ENCODE peak calls at places on chromosomes 13 and 19, in five cellular contexts. V is iris pigment epithelial cell; T is cerebellar cortex; I is naive thymus-derived CD8-positive, alpha-beta T cell; B is astrocyte of the hippocampus. D is an unnamed sample.

GRCh38 chr13:110644892-110645521 is 29.7 kb downstream of the NAXD start:
- DNase-seq in V (peak; percentile 76), T (peak; percentile 92), I (peak; percentile 61), B (peak; percentile 88), D (peak; percentile 50)

GRCh38 chr13:25335856-25336255 is 34.4 kb downstream of the NUP58 start:
- DNase-seq in V (no peak), T (no peak), I (no peak), B (peak; percentile 22), D (no peak)

GRCh38 chr13:68369739-68370138 is 1139.6 kb upstream of the PCDH9 start:
- DNase-seq in V (peak; percentile 9), T (no peak), I (no peak), B (peak; percentile 54), D (peak; percentile 10)

GRCh38 chr19:5016781-5017180 is 47.9 kb downstream of the KDM4B start:
- DNase-seq in V (no peak), T (no peak), I (no peak), B (no peak), D (no peak)

GRCh38 chr13:97288486-97288900 is 66.4 kb downstream of the MBNL2 start:
- DNase-seq in V (no peak), T (no peak), I (no peak), B (no peak), D (no peak)

GRCh38 chr13:98547455-98547854 is 29.5 kb downstream of the STK24 start:
- DNase-seq in V (no peak), T (no peak), I (no peak), B (no peak), D (no peak)

GRCh38 chr13:112638919-112639318 is 50.9 kb upstream of the ATP11A start:
- DNase-seq in V (no peak), T (no peak), I (no peak), B (no peak), D (no peak)

GRCh38 chr19:21022996-21023395 is 2.5 kb downstream of the ZNF430 start:
- DNase-seq in V (peak; percentile 84), T (no peak), I (no peak), B (peak; percentile 37), D (peak; percentile 91)

GRCh38 chr19:35633727-35634440 is 5.0 kb downstream of the RBM42 start:
- DNase-seq in V (no peak), T (no peak), I (no peak), B (no peak), D (no peak)

GRCh38 chr19:3243851-3244700 is 19.6 kb downstream of the CELF5 start:
- DNase-seq in V (peak; percentile 44), T (peak; percentile 81), I (peak; percentile 51), B (peak; percentile 71), D (peak; percentile 47)

D was measured in bronchial epithelial cell.